ENCODE peak calls at places on chromosomes 6 and 20, in six cellular contexts. P is NCI-H1092; S is head of caudate nucleus; B is pancreas; Z is brain microvascular endothelial cell; F is stimulated activated CD4-positive, alpha-beta T cell treated with anti-CD3 and anti-CD28 coated beads, Interleukin-15, amount 100 ng/mL, for 48 hours. T is an unnamed sample.
A peak's percentile ranks its signal among the peaks of the same experiment; 100 is the strongest.

GRCh38 chr20:57223648-57224489 is 42.6 kb downstream of the BMP7 start:
- DNase-seq in F (no peak), S (peak; percentile 51), P (no peak), Z (no peak), B (no peak), T (no peak)

GRCh38 chr6:37109714-37110454 is 60.1 kb upstream of the PIM1 start:
- DNase-seq in Z (no peak), P (no peak), B (no peak), S (no peak), F (no peak), T (no peak)

GRCh38 chr20:46647469-46647868 is 3.8 kb downstream of the SLC13A3 start:
- DNase-seq in F (no peak), Z (no peak), P (no peak), B (no peak), S (no peak), T (no peak)

GRCh38 chr6:44738652-44739141 is 351.2 kb downstream of the CDC5L start:
- DNase-seq in S (no peak), B (no peak), P (no peak), F (no peak), Z (peak; percentile 36), T (peak; percentile 94)

GRCh38 chr6:52505726-52506501 is 70.9 kb downstream of the TRAM2 start:
- DNase-seq in S (no peak), P (no peak), B (no peak), Z (no peak), F (no peak), T (no peak)

GRCh38 chr20:32743237-32744112 is at the start of gene COMMD7:
- DNase-seq in S (peak; percentile 63), Z (peak; percentile 22), B (peak; percentile 61), P (no peak), F (peak; percentile 60), T (peak; percentile 43)

GRCh38 chr20:6053776-6054688 is at the start of gene LRRN4:
- DNase-seq in P (peak; percentile 25), Z (no peak), F (no peak), S (no peak), B (peak; percentile 46), T (peak; percentile 91)

GRCh38 chr6:27126815-27127537 is 120.5 kb upstream of the PRSS16 start:
- DNase-seq in Z (peak; percentile 93), F (peak; percentile 66), B (peak; percentile 84), S (peak; percentile 81), P (no peak), T (peak; percentile 78)

GRCh38 chr6:141956046-141956761 is 176.5 kb upstream of the GJE1 start:
- DNase-seq in S (no peak), B (no peak), P (no peak), F (no peak), Z (peak; percentile 5), T (peak; percentile 72)

GRCh38 chr6:29647927-29648642 is 8.8 kb upstream of the MOG start:
- DNase-seq in Z (peak; percentile 21), P (no peak), B (peak; percentile 13), S (no peak), F (no peak), T (peak; percentile 38)